ENCODE peak calls at places on chromosomes 1 and 21, in eight cellular contexts. Z is stimulated activated CD4-positive, alpha-beta T cell treated with anti-CD3 and anti-CD28 coated beads, Interleukin-2, amount 100 ng/mL, for 48 hours; P is CD8-positive, alpha-beta memory T cell; V is tibial nerve; Y is activated CD4-positive, CD25-positive, alpha-beta regulatory T cell treated with anti-CD3 and anti-CD28 coated beads, Interleukin-2, amount 50 U/mL, for 16 hours; C is activated CD8-positive, alpha-beta memory T cell treated with anti-CD3 and anti-CD28 coated beads for 1 hour; F is testis; G is bronchial epithelial cell. A is an unnamed sample.

GRCh38 chr1:14822493-14822892 is 224.0 kb downstream of the KAZN start:
- DNase-seq in Y (no peak), V (no peak), P (no peak), F (no peak), Z (no peak), C (no peak), G (no peak), A (no peak)

GRCh38 chr1:181607524-181607923 is 124.2 kb downstream of the CACNA1E start:
- DNase-seq in Z (no peak), C (no peak), P (no peak), Y (no peak), F (no peak), G (no peak), V (no peak), A (no peak)

GRCh38 chr1:67614511-67614934 is 70.5 kb upstream of the GADD45A start:
- DNase-seq in Y (no peak), P (no peak), V (no peak), F (no peak), Z (no peak), C (no peak), G (peak), A (no peak)

GRCh38 chr21:38660333-38661295 is 145.1 kb upstream of the ETS2 start:
- DNase-seq in F (peak), G (no peak), V (no peak), Y (no peak), P (no peak), C (no peak), Z (peak), A (no peak)

GRCh38 chr21:16605588-16605987 is 875.8 kb downstream of the USP25 start:
- DNase-seq in F (no peak), Y (no peak), P (no peak), G (no peak), Z (no peak), C (no peak), V (no peak), A (no peak)

GRCh38 chr21:15250384-15250783 is 185.6 kb upstream of the NRIP1 start:
- DNase-seq in F (no peak), Y (no peak), V (no peak), C (no peak), P (no peak), G (peak), Z (no peak), A (no peak)

GRCh38 chr1:234722904-234723588 is 113.1 kb upstream of the IRF2BP2 start:
- DNase-seq in G (peak), Z (peak), V (peak), C (peak), F (peak), Y (peak), P (peak), A (peak)

GRCh38 chr1:203478986-203479385 is 3.4 kb downstream of the PRELP start:
- DNase-seq in G (no peak), Y (no peak), V (no peak), F (no peak), C (no peak), Z (no peak), P (no peak), A (no peak)

GRCh38 chr1:167762061-167762746 is 40.4 kb downstream of the MPZL1 start:
- DNase-seq in V (no peak), Y (no peak), F (no peak), P (no peak), Z (no peak), C (no peak), G (no peak), A (no peak)

GRCh38 chr1:180268556-180269044 is 38.5 kb downstream of the LHX4 start:
- DNase-seq in C (no peak), P (no peak), V (no peak), G (no peak), Y (no peak), Z (no peak), F (no peak), A (no peak)

GRCh38 chr1:234231061-234231892 is 142.0 kb upstream of the COA6 start:
- DNase-seq in V (no peak), C (no peak), Y (no peak), G (no peak), F (no peak), P (no peak), Z (no peak), A (no peak)

GRCh38 chr1:24551910-24552571 is 3.8 kb upstream of the NCMAP start:
- DNase-seq in Y (no peak), Z (no peak), G (no peak), F (no peak), V (no peak), C (no peak), P (no peak), A (no peak)

GRCh38 chr1:230868736-230869385 is 540 bp upstream of the C1orf198 start:
- DNase-seq in Z (peak), C (no peak), F (peak), Y (no peak), P (no peak), V (no peak), G (peak), A (no peak)

GRCh38 chr21:43987509-43987908 is 24.6 kb upstream of the TRAPPC10 start:
- DNase-seq in P (no peak), Y (no peak), F (no peak), C (no peak), G (no peak), Z (no peak), V (no peak), A (no peak)

GRCh38 chr1:234605983-234606730 is 3.8 kb downstream of the IRF2BP2 start:
- DNase-seq in P (peak), G (no peak), Y (no peak), F (no peak), Z (no peak), V (no peak), C (no peak), A (no peak)

GRCh38 chr21:41932576-41933258 is 21.1 kb downstream of the C2CD2 start:
- DNase-seq in G (peak), F (no peak), Z (no peak), P (no peak), V (no peak), C (no peak), Y (no peak), A (no peak)

GRCh38 chr1:192555399-192555798 is 20.2 kb upstream of the RGS1 start:
- DNase-seq in V (no peak), P (no peak), F (no peak), Z (no peak), G (no peak), Y (no peak), C (no peak), A (no peak)

GRCh38 chr1:219567341-219567947 is 45.5 kb downstream of the ZC3H11B start:
- DNase-seq in Z (no peak), C (no peak), G (peak), Y (no peak), F (no peak), V (no peak), P (no peak), A (no peak)

GRCh38 chr1:81920245-81920740 is 119.6 kb downstream of the ADGRL2 start:
- DNase-seq in V (no peak), F (peak), G (peak), C (no peak), P (no peak), Z (no peak), Y (no peak), A (no peak)

GRCh38 chr1:201426395-201427310 is 5.1 kb upstream of the TNNI1 start:
- DNase-seq in G (no peak), Z (no peak), P (no peak), F (no peak), V (no peak), Y (no peak), C (no peak), A (no peak)

GRCh38 chr1:112557385-112557784 is 48.6 kb downstream of the WNT2B start:
- DNase-seq in F (no peak), P (no peak), C (no peak), Z (no peak), G (peak), Y (no peak), V (no peak), A (no peak)

GRCh38 chr1:81803423-81804103 is 2.8 kb downstream of the ADGRL2 start:
- DNase-seq in C (no peak), Z (no peak), V (no peak), Y (no peak), P (no peak), G (peak), F (peak), A (no peak)

GRCh38 chr1:245153645-245154428 is 948 bp upstream of the KIF26B start:
- DNase-seq in G (peak), C (no peak), V (no peak), Z (no peak), P (no peak), Y (no peak), F (peak), A (no peak)

GRCh38 chr21:33025106-33025470 is 647 bp upstream of the OLIG2 start:
- DNase-seq in C (no peak), F (no peak), V (no peak), G (no peak), P (no peak), Z (no peak), Y (no peak), A (no peak)

GRCh38 chr1:1361982-1362423 is 3.6 kb upstream of the MXRA8 start:
- DNase-seq in Z (no peak), G (no peak), P (no peak), Y (no peak), F (peak), C (no peak), V (no peak), A (no peak)

GRCh38 chr1:22288593-22289241 is 145.8 kb upstream of the WNT4 start:
- DNase-seq in Y (no peak), Z (no peak), P (no peak), V (no peak), G (no peak), C (no peak), F (no peak), A (no peak)

GRCh38 chr1:43147625-43148319 is 24.3 kb downstream of the EBNA1BP2 start:
- DNase-seq in Y (no peak), C (no peak), Z (peak), F (peak), V (no peak), G (peak), P (no peak), A (no peak)

GRCh38 chr1:211732276-211732571 is 56.8 kb upstream of the NEK2 start:
- DNase-seq in P (no peak), Y (no peak), Z (no peak), C (no peak), F (no peak), G (no peak), V (no peak), A (no peak)

GRCh38 chr1:159923203-159924024 is 1.9 kb downstream of the TAGLN2 start:
- DNase-seq in C (peak), F (peak), P (peak), Z (peak), V (peak), G (peak), Y (peak), A (peak)

GRCh38 chr1:3272321-3273045 is 182.0 kb upstream of the ARHGEF16 start:
- DNase-seq in F (no peak), P (no peak), G (no peak), Z (no peak), C (no peak), Y (no peak), V (no peak), A (no peak)

GRCh38 chr1:181930187-181930586 is 131.3 kb downstream of the ZNF648 start:
- DNase-seq in G (no peak), Z (no peak), P (no peak), V (no peak), F (no peak), Y (no peak), C (no peak), A (no peak)

GRCh38 chr1:224700915-224701531 is 84.9 kb downstream of the CNIH3 start:
- DNase-seq in Z (no peak), F (no peak), G (no peak), P (no peak), Y (no peak), C (no peak), V (no peak), A (no peak)

GRCh38 chr1:183124259-183124658 is 61.8 kb upstream of the LAMC2 start:
- DNase-seq in Y (no peak), F (no peak), C (no peak), G (no peak), V (no peak), Z (no peak), P (no peak), A (no peak)

A was measured in esophagus squamous epithelium.